ENCODE peak calls at places on chromosomes 5 and 9, in four cellular contexts. B is T-helper 2 cell, E is OCI-M1, F is NCI-H524. D is an unnamed sample.

GRCh38 chr9:116334581-116335150 is 181.1 kb downstream of the PAPPA start:
- DNase-seq in F (no peak), B (no peak), E (no peak), D (no peak)

GRCh38 chr5:33755216-33755615 is 136.6 kb downstream of the ADAMTS12 start:
- DNase-seq in B (no peak), F (no peak), E (no peak), D (no peak)

GRCh38 chr5:170303564-170303963 is 6.0 kb upstream of the LCP2 start:
- DNase-seq in F (no peak), E (no peak), B (no peak), D (no peak)

GRCh38 chr5:172452398-172453205 is 1.7 kb downstream of the SH3PXD2B start:
- DNase-seq in E (no peak), B (no peak), F (no peak), D (peak)

GRCh38 chr5:68331202-68332108 is 115.9 kb downstream of the PIK3R1 start:
- DNase-seq in B (no peak), F (no peak), E (peak), D (no peak)

GRCh38 chr9:75152416-75152815 is 64.1 kb downstream of the OSTF1 start:
- DNase-seq in E (no peak), B (peak), F (no peak), D (no peak)

GRCh38 chr9:89853931-89854330 is 249.1 kb downstream of the GADD45G start:
- DNase-seq in E (no peak), F (no peak), B (no peak), D (no peak)

GRCh38 chr5:2180456-2180855 is 297.7 kb upstream of the IRX4 start:
- DNase-seq in B (no peak), E (no peak), F (no peak), D (no peak)

GRCh38 chr9:7145361-7146069 is 387.7 kb downstream of the KDM4C start:
- DNase-seq in F (no peak), E (no peak), B (no peak), D (no peak)

GRCh38 chr9:65410926-65411325 is 125.9 kb upstream of the FOXD4L5 start:
- DNase-seq in F (no peak), E (no peak), B (no peak), D (no peak)

GRCh38 chr9:9133526-9133925 is 1333.9 kb upstream of the DMAC1 start:
- DNase-seq in F (no peak), E (peak), B (no peak), D (no peak)

GRCh38 chr5:149764086-149764485 is 34.0 kb downstream of the PPARGC1B start:
- DNase-seq in F (no peak), B (no peak), E (no peak), D (no peak)

GRCh38 chr9:1938675-1939170 is 76.4 kb upstream of the SMARCA2 start:
- DNase-seq in B (no peak), F (no peak), E (no peak), D (no peak)

GRCh38 chr9:82805027-82805426 is 257.9 kb downstream of the RASEF start:
- DNase-seq in E (peak), B (no peak), F (no peak), D (no peak)

GRCh38 chr9:115328228-115328627 is 210.3 kb upstream of the TNC start:
- DNase-seq in F (no peak), E (no peak), B (no peak), D (peak)

GRCh38 chr5:83095973-83096539 is 18.7 kb downstream of the XRCC4 start:
- DNase-seq in B (no peak), E (no peak), F (no peak), D (peak)

GRCh38 chr5:28580616-28581015 is 1542.2 kb upstream of the CDH9 start:
- DNase-seq in B (no peak), F (peak), E (no peak), D (no peak)

GRCh38 chr5:62504129-62504528 is 74.5 kb upstream of the LRRC70 start:
- DNase-seq in E (no peak), B (no peak), F (no peak), D (no peak)

GRCh38 chr9:124365045-124365444 is 50.2 kb downstream of the PSMB7 start:
- DNase-seq in F (no peak), B (no peak), E (no peak), D (no peak)

GRCh38 chr5:50593681-50594080 is 72.8 kb upstream of the PARP8 start:
- DNase-seq in E (no peak), B (peak), F (no peak), D (no peak)

GRCh38 chr9:35905912-35906679 is at the start of gene HRCT1:
- DNase-seq in B (no peak), F (no peak), E (no peak), D (peak)

GRCh38 chr5:107840161-107840560 is 169.4 kb upstream of the EFNA5 start:
- DNase-seq in B (no peak), E (no peak), F (no peak), D (no peak)

GRCh38 chr9:125361837-125362531 is 100.4 kb downstream of the GAPVD1 start:
- DNase-seq in B (no peak), F (no peak), E (peak), D (no peak)

GRCh38 chr5:113017891-113018635 is 41.5 kb downstream of the DCP2 start:
- DNase-seq in B (no peak), E (no peak), F (no peak), D (no peak)

GRCh38 chr9:81682797-81683196 is 6.5 kb downstream of the TLE1 start:
- DNase-seq in F (no peak), B (no peak), E (peak), D (no peak)

GRCh38 chr9:127907867-127908659 is 8.7 kb upstream of the ST6GALNAC6 start:
- DNase-seq in F (no peak), E (no peak), B (no peak), D (no peak)

GRCh38 chr5:129664336-129664937 is 83.5 kb upstream of the MINAR2 start:
- DNase-seq in F (no peak), B (no peak), E (peak), D (peak)

GRCh38 chr5:23466401-23466886 is 41.0 kb upstream of the PRDM9 start:
- DNase-seq in B (no peak), E (peak), F (no peak), D (no peak)

GRCh38 chr9:88372103-88372694 is 16.0 kb upstream of the SPIN1 start:
- DNase-seq in F (no peak), B (no peak), E (no peak), D (no peak)

GRCh38 chr9:35606138-35606504 is 1.1 kb downstream of the TESK1 start:
- DNase-seq in F (no peak), B (no peak), E (peak), D (no peak)

GRCh38 chr5:38602641-38603040 is 46.2 kb upstream of the LIFR start:
- DNase-seq in E (no peak), B (no peak), F (no peak), D (no peak)

GRCh38 chr5:154197801-154198461 is 7.4 kb downstream of the GALNT10 start:
- DNase-seq in E (peak), B (peak), F (no peak), D (peak)

GRCh38 chr9:83477120-83477519 is 61.1 kb downstream of the FRMD3 start:
- DNase-seq in F (no peak), B (no peak), E (no peak), D (no peak)

GRCh38 chr5:9233712-9234111 is 312.2 kb downstream of the SEMA5A start:
- DNase-seq in F (no peak), E (no peak), B (no peak), D (peak)

GRCh38 chr5:8270246-8270645 is 401.3 kb downstream of the MTRR start:
- DNase-seq in F (no peak), E (no peak), B (no peak), D (no peak)

D was measured in AG08396.